ENCODE peak calls at places on chromosomes 6 and 20, in ten cellular contexts. Z, A, U, G, M, F, Y, N, I and S are unnamed samples.

GRCh38 chr6:95804847-95805541 is 210.8 kb upstream of the FUT9 start:
- DNase-seq in Z (no peak), U (no peak), I (no peak), G (no peak), F (no peak), Y (no peak), A (no peak), M (no peak), N (no peak), S (no peak)

GRCh38 chr6:39933669-39934059 is 598 bp downstream of the MOCS1 start:
- DNase-seq in M (no peak), I (no peak), F (no peak), Y (no peak), N (no peak), U (no peak), A (no peak), G (no peak), Z (no peak), S (no peak)

GRCh38 chr20:60584221-60584620 is 626.0 kb downstream of the CDH26 start:
- DNase-seq in I (no peak), A (peak), U (no peak), G (no peak), N (no peak), F (no peak), M (no peak), Y (no peak), Z (no peak), S (peak)

GRCh38 chr6:127786109-127786508 is 114.7 kb downstream of the THEMIS start:
- DNase-seq in I (no peak), G (no peak), Z (no peak), U (no peak), N (no peak), Y (no peak), M (no peak), F (peak), A (no peak), S (no peak)

GRCh38 chr20:10716855-10717254 is 43.1 kb upstream of the JAG1 start:
- DNase-seq in G (no peak), I (no peak), Y (no peak), F (peak), M (no peak), A (no peak), Z (no peak), N (no peak), U (no peak), S (peak)

GRCh38 chr6:39918831-39919230 is 15.4 kb downstream of the MOCS1 start:
- DNase-seq in M (no peak), G (no peak), N (no peak), U (no peak), F (no peak), Y (no peak), Z (no peak), I (no peak), A (no peak), S (no peak)

GRCh38 chr20:63066506-63067265 is 59.9 kb upstream of the BHLHE23 start:
- DNase-seq in F (no peak), A (no peak), M (no peak), U (no peak), Z (no peak), Y (no peak), I (peak), N (no peak), G (peak), S (no peak)

GRCh38 chr20:33233129-33233774 is 2.5 kb upstream of the BPIFA1 start:
- DNase-seq in A (no peak), N (no peak), Z (no peak), I (no peak), U (no peak), Y (no peak), M (no peak), G (no peak), F (no peak), S (peak)